ENCODE peak calls at places on chromosomes 16 and 17, in seven cellular contexts. One of them, this sample, is unnamed.

GRCh38 chr16:49631521-49632041 is 224.3 kb downstream of the ZNF423 start:
- DNase-seq in cardiac fibroblast: peak; percentile 75
- DNase-seq in heart right ventricle: no peak
- DNase-seq in colonic mucosa: no peak
- DNase-seq in fibroblast of pulmonary artery: peak; percentile 49
- DNase-seq in HCT116: no peak
- DNase-seq in lower leg skin: peak; percentile 72
- DNase-seq in this sample: peak; percentile 81

GRCh38 chr17:1494736-1495253 is 2.3 kb upstream of the MYO1C start:
- DNase-seq in cardiac fibroblast: no peak
- DNase-seq in heart right ventricle: no peak
- DNase-seq in colonic mucosa: no peak
- DNase-seq in fibroblast of pulmonary artery: no peak
- DNase-seq in HCT116: no peak
- DNase-seq in lower leg skin: no peak
- DNase-seq in this sample: no peak

GRCh38 chr16:75254359-75254837 is 3.0 kb upstream of the BCAR1 start:
- DNase-seq in cardiac fibroblast: peak; percentile 75
- DNase-seq in heart right ventricle: peak; percentile 24
- DNase-seq in colonic mucosa: peak; percentile 76
- DNase-seq in fibroblast of pulmonary artery: peak; percentile 68
- DNase-seq in HCT116: no peak
- DNase-seq in lower leg skin: peak; percentile 85
- DNase-seq in this sample: peak; percentile 36

GRCh38 chr16:20763461-20764232 is at the start of gene ACSM3:
- DNase-seq in cardiac fibroblast: peak; percentile 78
- DNase-seq in heart right ventricle: peak; percentile 36
- DNase-seq in colonic mucosa: peak; percentile 92
- DNase-seq in fibroblast of pulmonary artery: peak; percentile 82
- DNase-seq in HCT116: peak; percentile 65
- DNase-seq in lower leg skin: no peak
- DNase-seq in this sample: peak; percentile 76

GRCh38 chr16:19123535-19124178 is 9.9 kb downstream of the ITPRIPL2 start:
- DNase-seq in cardiac fibroblast: peak; percentile 19
- DNase-seq in heart right ventricle: no peak
- DNase-seq in colonic mucosa: peak; percentile 78
- DNase-seq in fibroblast of pulmonary artery: no peak
- DNase-seq in HCT116: no peak
- DNase-seq in lower leg skin: no peak
- DNase-seq in this sample: no peak

GRCh38 chr17:47221154-47221553 is 12.0 kb downstream of the MYL4 start:
- DNase-seq in cardiac fibroblast: no peak
- DNase-seq in heart right ventricle: no peak
- DNase-seq in colonic mucosa: no peak
- DNase-seq in fibroblast of pulmonary artery: no peak
- DNase-seq in HCT116: no peak
- DNase-seq in lower leg skin: peak; percentile 61
- DNase-seq in this sample: no peak

GRCh38 chr17:67679721-67680120 is 38.0 kb upstream of the NOL11 start:
- DNase-seq in cardiac fibroblast: no peak
- DNase-seq in heart right ventricle: no peak
- DNase-seq in colonic mucosa: no peak
- DNase-seq in fibroblast of pulmonary artery: no peak
- DNase-seq in HCT116: no peak
- DNase-seq in lower leg skin: no peak
- DNase-seq in this sample: no peak

GRCh38 chr17:17899486-17899885 is 62.7 kb upstream of the SREBF1 start:
- DNase-seq in cardiac fibroblast: no peak
- DNase-seq in heart right ventricle: no peak
- DNase-seq in colonic mucosa: no peak
- DNase-seq in fibroblast of pulmonary artery: no peak
- DNase-seq in HCT116: no peak
- DNase-seq in lower leg skin: no peak
- DNase-seq in this sample: no peak

GRCh38 chr16:931651-932500 is 38.9 kb downstream of the LMF1 start:
- DNase-seq in cardiac fibroblast: no peak
- DNase-seq in heart right ventricle: no peak
- DNase-seq in colonic mucosa: no peak
- DNase-seq in fibroblast of pulmonary artery: no peak
- DNase-seq in HCT116: no peak
- DNase-seq in lower leg skin: no peak
- DNase-seq in this sample: no peak

GRCh38 chr17:29628619-29629018 is 5.9 kb upstream of the CORO6 start:
- DNase-seq in cardiac fibroblast: no peak
- DNase-seq in heart right ventricle: no peak
- DNase-seq in colonic mucosa: no peak
- DNase-seq in fibroblast of pulmonary artery: no peak
- DNase-seq in HCT116: no peak
- DNase-seq in lower leg skin: no peak
- DNase-seq in this sample: no peak

GRCh38 chr17:48554412-48555090 is 9.6 kb upstream of the HOXB2 start:
- DNase-seq in cardiac fibroblast: no peak
- DNase-seq in heart right ventricle: no peak
- DNase-seq in colonic mucosa: no peak
- DNase-seq in fibroblast of pulmonary artery: no peak
- DNase-seq in HCT116: no peak
- DNase-seq in lower leg skin: no peak
- DNase-seq in this sample: peak; percentile 56

GRCh38 chr16:11609474-11610120 is 22.9 kb upstream of the LITAF start:
- DNase-seq in cardiac fibroblast: no peak
- DNase-seq in heart right ventricle: no peak
- DNase-seq in colonic mucosa: no peak
- DNase-seq in fibroblast of pulmonary artery: no peak
- DNase-seq in HCT116: no peak
- DNase-seq in lower leg skin: no peak
- DNase-seq in this sample: no peak

GRCh38 chr16:48365601-48366164 is 19.5 kb downstream of the SIAH1 start:
- DNase-seq in cardiac fibroblast: peak; percentile 91
- DNase-seq in heart right ventricle: peak; percentile 91
- DNase-seq in colonic mucosa: peak; percentile 96
- DNase-seq in fibroblast of pulmonary artery: peak; percentile 86
- DNase-seq in HCT116: peak; percentile 77
- DNase-seq in lower leg skin: peak; percentile 97
- DNase-seq in this sample: peak; percentile 84
- TF ChIP-seq CTCF in cardiac fibroblast: peak; percentile 4
- TF ChIP-seq CTCF in heart right ventricle: no peak
- TF ChIP-seq CTCF in colonic mucosa: no peak
- TF ChIP-seq CTCF in fibroblast of pulmonary artery: no peak
- TF ChIP-seq CTCF in HCT116: no peak
- TF ChIP-seq CTCF in lower leg skin: no peak
- TF ChIP-seq CTCF in this sample: peak; percentile 1

GRCh38 chr17:74465378-74466110 is 890 bp upstream of the CD300A start:
- DNase-seq in cardiac fibroblast: no peak
- DNase-seq in heart right ventricle: no peak
- DNase-seq in colonic mucosa: no peak
- DNase-seq in fibroblast of pulmonary artery: no peak
- DNase-seq in HCT116: no peak
- DNase-seq in lower leg skin: no peak
- DNase-seq in this sample: no peak
- H3K4me3 ChIP-seq in cardiac fibroblast: no peak overlapping the region
- H3K4me3 ChIP-seq in heart right ventricle: no peak overlapping the region
- H3K4me3 ChIP-seq in colonic mucosa: no peak overlapping the region
- H3K4me3 ChIP-seq in fibroblast of pulmonary artery: no peak overlapping the region
- H3K4me3 ChIP-seq in HCT116: no peak overlapping the region
- H3K4me3 ChIP-seq in lower leg skin: no peak overlapping the region
- H3K4me3 ChIP-seq in this sample: no peak overlapping the region

GRCh38 chr17:12548558-12548957 is 117.1 kb upstream of the MYOCD start:
- DNase-seq in cardiac fibroblast: no peak
- DNase-seq in heart right ventricle: no peak
- DNase-seq in colonic mucosa: no peak
- DNase-seq in fibroblast of pulmonary artery: no peak
- DNase-seq in HCT116: no peak
- DNase-seq in lower leg skin: no peak
- DNase-seq in this sample: no peak

GRCh38 chr17:12545877-12546513 is 119.7 kb upstream of the MYOCD start:
- DNase-seq in cardiac fibroblast: peak; percentile 71
- DNase-seq in heart right ventricle: peak; percentile 31
- DNase-seq in colonic mucosa: peak; percentile 47
- DNase-seq in fibroblast of pulmonary artery: peak; percentile 65
- DNase-seq in HCT116: peak; percentile 38
- DNase-seq in lower leg skin: no peak
- DNase-seq in this sample: peak; percentile 54

GRCh38 chr17:12547829-12548228 is 117.9 kb upstream of the MYOCD start:
- DNase-seq in cardiac fibroblast: no peak
- DNase-seq in heart right ventricle: no peak
- DNase-seq in colonic mucosa: no peak
- DNase-seq in fibroblast of pulmonary artery: no peak
- DNase-seq in HCT116: no peak
- DNase-seq in lower leg skin: no peak
- DNase-seq in this sample: no peak

GRCh38 chr17:12549499-12549901 is 116.2 kb upstream of the MYOCD start:
- DNase-seq in cardiac fibroblast: peak; percentile 8
- DNase-seq in heart right ventricle: no peak
- DNase-seq in colonic mucosa: no peak
- DNase-seq in fibroblast of pulmonary artery: peak; percentile 20
- DNase-seq in HCT116: no peak
- DNase-seq in lower leg skin: no peak
- DNase-seq in this sample: peak; percentile 20

DNA sequence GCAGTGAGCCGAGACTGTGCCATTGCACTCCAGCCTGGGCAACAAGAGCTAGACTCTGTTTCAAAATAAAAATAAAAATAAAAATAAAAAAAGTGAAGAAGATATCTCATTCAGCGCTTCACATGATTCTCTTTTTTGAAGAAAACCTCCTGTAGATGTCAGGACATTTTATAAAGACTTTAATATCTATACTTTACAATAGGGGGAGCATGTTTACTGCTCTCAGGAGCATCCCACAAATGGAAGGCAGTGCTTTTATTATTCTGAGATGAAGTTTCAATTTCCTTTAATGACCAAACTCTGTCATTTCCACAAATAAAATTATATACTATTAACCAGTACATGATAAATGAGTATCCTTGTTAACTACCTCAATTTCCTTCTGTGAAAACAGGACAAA is 118.7 kb upstream of the MYOCD start:
- DNase-seq in cardiac fibroblast: no peak
- DNase-seq in heart right ventricle: no peak
- DNase-seq in colonic mucosa: no peak
- DNase-seq in fibroblast of pulmonary artery: no peak
- DNase-seq in HCT116: no peak
- DNase-seq in lower leg skin: no peak
- DNase-seq in this sample: no peak
- TF ChIP-seq CTCF in cardiac fibroblast: no peak
- TF ChIP-seq CTCF in heart right ventricle: no peak
- TF ChIP-seq CTCF in colonic mucosa: no peak
- TF ChIP-seq CTCF in fibroblast of pulmonary artery: no peak
- TF ChIP-seq CTCF in HCT116: no peak
- TF ChIP-seq CTCF in lower leg skin: no peak
- TF ChIP-seq CTCF in this sample: no peak

GRCh38 chr16:83900611-83901010 is 1.7 kb downstream of the MLYCD start:
- DNase-seq in cardiac fibroblast: no peak
- DNase-seq in heart right ventricle: no peak
- DNase-seq in colonic mucosa: no peak
- DNase-seq in fibroblast of pulmonary artery: no peak
- DNase-seq in HCT116: no peak
- DNase-seq in lower leg skin: no peak
- DNase-seq in this sample: no peak
- H3K4me3 ChIP-seq in cardiac fibroblast: no peak overlapping the region
- H3K4me3 ChIP-seq in heart right ventricle: peak overlapping the region; percentile 59
- H3K4me3 ChIP-seq in colonic mucosa: no peak overlapping the region
- H3K4me3 ChIP-seq in fibroblast of pulmonary artery: no peak overlapping the region
- H3K4me3 ChIP-seq in HCT116: no peak overlapping the region
- H3K4me3 ChIP-seq in lower leg skin: no peak overlapping the region
- H3K4me3 ChIP-seq in this sample: no peak overlapping the region

GRCh38 chr16:51159864-51160263 is 8.8 kb upstream of the SALL1 start:
- DNase-seq in cardiac fibroblast: no peak
- DNase-seq in heart right ventricle: no peak
- DNase-seq in colonic mucosa: no peak
- DNase-seq in fibroblast of pulmonary artery: no peak
- DNase-seq in HCT116: no peak
- DNase-seq in lower leg skin: no peak
- DNase-seq in this sample: no peak
- TF ChIP-seq CTCF in cardiac fibroblast: no peak
- TF ChIP-seq CTCF in heart right ventricle: no peak
- TF ChIP-seq CTCF in colonic mucosa: no peak
- TF ChIP-seq CTCF in fibroblast of pulmonary artery: no peak
- TF ChIP-seq CTCF in HCT116: no peak
- TF ChIP-seq CTCF in lower leg skin: no peak
- TF ChIP-seq CTCF in this sample: no peak

GRCh38 chr17:80395402-80396151 is 19.4 kb upstream of the ENDOV start:
- DNase-seq in cardiac fibroblast: no peak
- DNase-seq in heart right ventricle: no peak
- DNase-seq in colonic mucosa: no peak
- DNase-seq in fibroblast of pulmonary artery: peak; percentile 8
- DNase-seq in HCT116: no peak
- DNase-seq in lower leg skin: no peak
- DNase-seq in this sample: no peak
- H3K4me3 ChIP-seq in cardiac fibroblast: no peak overlapping the region
- H3K4me3 ChIP-seq in heart right ventricle: no peak overlapping the region
- H3K4me3 ChIP-seq in colonic mucosa: no peak overlapping the region
- H3K4me3 ChIP-seq in fibroblast of pulmonary artery: no peak overlapping the region
- H3K4me3 ChIP-seq in HCT116: no peak overlapping the region
- H3K4me3 ChIP-seq in lower leg skin: no peak overlapping the region
- H3K4me3 ChIP-seq in this sample: no peak overlapping the region

GRCh38 chr16:51337662-51338061 is 186.6 kb upstream of the SALL1 start:
- DNase-seq in cardiac fibroblast: no peak
- DNase-seq in heart right ventricle: no peak
- DNase-seq in colonic mucosa: no peak
- DNase-seq in fibroblast of pulmonary artery: no peak
- DNase-seq in HCT116: no peak
- DNase-seq in lower leg skin: no peak
- DNase-seq in this sample: no peak
- TF ChIP-seq CTCF in cardiac fibroblast: no peak
- TF ChIP-seq CTCF in heart right ventricle: no peak
- TF ChIP-seq CTCF in colonic mucosa: no peak
- TF ChIP-seq CTCF in fibroblast of pulmonary artery: peak; percentile 12
- TF ChIP-seq CTCF in HCT116: no peak
- TF ChIP-seq CTCF in lower leg skin: no peak
- TF ChIP-seq CTCF in this sample: peak; percentile 17